ENCODE peak calls at places on chromosomes 11 and 22, in six cellular contexts. Q is esophagus muscularis mucosa, A is heart right ventricle, B is right atrium auricular region, R is lung, E is pancreas. I is an unnamed sample.
A peak's percentile ranks its signal among the peaks of the same experiment; 100 is the strongest.

GRCh38 chr22:37419916-37420655 is 7.2 kb downstream of the ELFN2 start:
- DNase-seq in Q (no peak), R (no peak), E (no peak), A (no peak), B (no peak), I (peak; percentile 41)

GRCh38 chr11:34745209-34745608 is 124.3 kb downstream of the EHF start:
- DNase-seq in B (no peak), R (no peak), Q (no peak), A (no peak), E (no peak), I (no peak)

GRCh38 chr22:32775957-32776356 is 25.5 kb upstream of the TIMP3 start:
- DNase-seq in A (no peak), B (no peak), Q (no peak), R (no peak), E (no peak), I (no peak)

GRCh38 chr22:29032584-29032983 is 29.0 kb downstream of the C22orf31 start:
- DNase-seq in R (no peak), E (no peak), B (no peak), Q (no peak), A (no peak), I (no peak)

GRCh38 chr11:46472662-46472994 is 81.1 kb upstream of the CHRM4 start:
- DNase-seq in Q (no peak), B (no peak), R (no peak), E (peak; percentile 24), A (no peak), I (no peak)

GRCh38 chr22:25386538-25386884 is 167.1 kb downstream of the CRYBB2 start:
- DNase-seq in Q (no peak), B (no peak), A (no peak), R (no peak), E (no peak), I (no peak)

GRCh38 chr11:71199226-71199815 is 53.1 kb downstream of the SHANK2 start:
- DNase-seq in B (no peak), R (no peak), A (no peak), Q (no peak), E (no peak), I (no peak)

GRCh38 chr11:9137293-9138132 is 46.1 kb upstream of the SCUBE2 start:
- DNase-seq in B (peak; percentile 82), E (peak; percentile 79), R (peak; percentile 80), A (peak; percentile 70), Q (peak; percentile 93), I (peak; percentile 68)

GRCh38 chr22:49971232-49972162 is 10.9 kb downstream of the PIM3 start:
- DNase-seq in R (peak; percentile 86), B (peak; percentile 86), A (peak; percentile 70), Q (no peak), E (peak; percentile 82), I (no peak)

GRCh38 chr11:115580927-115581680 is 76.9 kb upstream of the CADM1 start:
- DNase-seq in A (peak; percentile 42), R (no peak), Q (no peak), B (no peak), E (no peak), I (peak; percentile 9)

GRCh38 chr11:73291196-73291595 is 16.9 kb upstream of the ARHGEF17 start:
- DNase-seq in B (no peak), A (no peak), R (no peak), Q (no peak), E (no peak), I (no peak)

GRCh38 chr11:94224078-94224477 is 80.3 kb upstream of the IZUMO1R start:
- DNase-seq in B (no peak), R (no peak), Q (no peak), A (no peak), E (no peak), I (no peak)

GRCh38 chr22:39215070-39215396 is 29.7 kb downstream of the PDGFB start:
- DNase-seq in Q (no peak), A (no peak), B (no peak), R (no peak), E (no peak), I (no peak)

GRCh38 chr22:42064629-42065028 is 6.0 kb downstream of the NAGA start:
- DNase-seq in A (no peak), Q (no peak), R (no peak), E (no peak), B (peak; percentile 18), I (no peak)

GRCh38 chr22:37244114-37244921 is at the start of gene RAC2:
- DNase-seq in A (peak; percentile 42), E (peak; percentile 52), R (peak; percentile 82), Q (no peak), B (peak; percentile 63), I (peak; percentile 73)

GRCh38 chr11:32173435-32173834 is 82.6 kb downstream of the RCN1 start:
- DNase-seq in Q (no peak), B (peak; percentile 69), A (peak; percentile 67), E (peak; percentile 26), R (peak; percentile 34), I (peak; percentile 32)

GRCh38 chr11:32056445-32056844 is 34.4 kb upstream of the RCN1 start:
- DNase-seq in R (no peak), E (no peak), A (no peak), Q (no peak), B (no peak), I (peak; percentile 57)

GRCh38 chr11:4480577-4481539 is 1.6 kb upstream of the OR52K1 start:
- DNase-seq in A (no peak), R (no peak), B (no peak), E (no peak), Q (no peak), I (peak; percentile 77)

GRCh38 chr11:21472256-21472655 is 720.6 kb upstream of the ANO5 start:
- DNase-seq in A (no peak), E (no peak), B (no peak), Q (no peak), R (no peak), I (peak; percentile 19)

GRCh38 chr11:798093-798713 is at the start of gene SLC25A22:
- DNase-seq in A (peak; percentile 68), B (no peak), E (peak; percentile 87), Q (no peak), R (peak; percentile 79), I (peak; percentile 80)

DNA sequence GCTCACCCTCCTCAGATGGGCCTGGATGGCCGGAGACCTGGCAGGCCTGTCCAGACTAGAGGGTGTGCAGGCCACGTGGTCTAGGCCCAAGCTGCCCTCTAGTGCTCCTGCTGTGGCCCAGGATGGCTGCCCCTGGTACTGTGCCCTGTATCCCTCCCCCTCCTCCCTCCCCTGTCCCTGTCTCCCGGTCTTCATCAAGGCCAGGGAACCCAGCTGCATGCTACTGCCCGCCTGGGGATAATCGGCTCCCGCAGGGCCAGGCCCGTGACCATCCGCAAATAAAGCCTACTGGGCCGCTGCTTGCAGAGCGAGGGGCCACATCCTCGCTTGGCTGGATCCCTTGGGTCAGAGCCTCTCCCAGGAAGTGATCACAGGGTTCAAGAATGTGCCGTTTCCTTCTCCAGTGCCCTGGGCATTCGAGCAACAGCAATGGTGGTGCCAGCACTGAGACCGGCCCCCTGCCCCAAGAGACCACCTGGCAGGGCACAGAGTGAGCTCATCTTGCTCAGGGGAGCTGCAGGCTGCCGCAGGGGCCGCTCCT is 51.1 kb downstream of the WNT7B start:
- DNase-seq in B (no peak), R (no peak), Q (no peak), E (no peak), A (no peak), I (no peak)
- H3K4me1 ChIP-seq in B (no peaks in the 10 kb centered on the region), R (no peaks in the 10 kb centered on the region), Q (no peaks in the 10 kb centered on the region), E (peaks cover 14% of the 10 kb centered on the region), A (no peaks in the 10 kb centered on the region), I (peaks cover 5% of the 10 kb centered on the region)

GRCh38 chr11:61575886-61576516 is 4.9 kb downstream of the SYT7 start:
- DNase-seq in E (no peak), Q (no peak), R (no peak), B (no peak), A (peak; percentile 54), I (no peak)

GRCh38 chr11:61578819-61579218 is 2.1 kb downstream of the SYT7 start:
- DNase-seq in B (no peak), R (no peak), E (no peak), A (no peak), Q (no peak), I (no peak)

GRCh38 chr11:61580292-61580888 is 486 bp downstream of the SYT7 start:
- DNase-seq in B (no peak), R (no peak), E (peak; percentile 57), A (no peak), Q (no peak), I (no peak)

GRCh38 chr11:61579398-61580291 is 1.2 kb downstream of the SYT7 start:
- DNase-seq in B (no peak), R (no peak), A (no peak), E (no peak), Q (no peak), I (no peak)

GRCh38 chr11:61577383-61578118 is 3.3 kb downstream of the SYT7 start:
- DNase-seq in Q (no peak), B (no peak), R (no peak), E (no peak), A (peak; percentile 44), I (no peak)
- TF ChIP-seq CTCF in Q (peak; percentile 4), B (peak; percentile 71), R (no peak), E (no peak), A (no peak), I (no peak)

DNA sequence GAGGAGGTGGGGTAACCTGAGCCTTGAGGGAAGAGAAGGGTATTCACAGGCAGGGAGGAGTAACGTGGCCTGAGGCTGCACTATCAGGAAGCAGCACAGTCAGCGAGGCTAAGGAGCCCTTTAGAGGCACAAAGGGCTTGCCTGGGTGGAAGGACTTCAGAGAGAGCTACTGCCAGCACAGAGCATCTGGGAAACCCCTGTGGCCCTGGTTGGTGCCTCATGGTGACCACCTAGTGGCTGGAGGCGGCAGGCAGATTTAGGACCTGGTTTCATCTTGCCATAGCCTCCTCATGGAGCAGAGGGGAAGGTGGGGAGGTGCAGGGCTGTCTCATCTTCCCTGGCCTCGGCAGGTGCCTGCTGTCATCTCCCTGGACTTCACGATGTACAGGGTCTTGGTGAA is 64.5 kb downstream of the MPPED1 start:
- DNase-seq in Q (no peak), R (no peak), A (no peak), E (no peak), B (no peak), I (no peak)
- H3K27ac ChIP-seq in Q (no peak overlapping the region), R (no peak overlapping the region), A (no peak overlapping the region), E (no peak overlapping the region), B (no peak overlapping the region), I (no peak overlapping the region)

GRCh38 chr11:69480547-69481392 is 693 bp upstream of the LINC01488 start:
- DNase-seq in A (peak; percentile 66), Q (no peak), B (no peak), E (peak; percentile 67), R (no peak), I (no peak)

GRCh38 chr11:69479591-69480271 is 1.7 kb upstream of the LINC01488 start:
- DNase-seq in Q (no peak), A (peak; percentile 58), E (peak; percentile 34), R (no peak), B (no peak), I (no peak)

GRCh38 chr11:69482322-69482721 is 859 bp downstream of the LINC01488 start:
- DNase-seq in R (no peak), Q (no peak), E (no peak), A (no peak), B (no peak), I (no peak)

GRCh38 chr11:69483170-69483569 is 1.7 kb downstream of the LINC01488 start:
- DNase-seq in Q (no peak), B (no peak), A (no peak), R (no peak), E (no peak), I (no peak)

GRCh38 chr11:69481393-69481844 is at the start of gene LINC01488:
- DNase-seq in R (no peak), B (no peak), E (peak; percentile 11), Q (no peak), A (no peak), I (no peak)
- H3K4me1 ChIP-seq in R (peaks cover 3% of the 10 kb centered on the region), B (peaks cover 44% of the 10 kb centered on the region), E (no peaks in the 10 kb centered on the region), Q (peaks cover 18% of the 10 kb centered on the region), A (peaks cover 42% of the 10 kb centered on the region), I (peaks cover 5% of the 10 kb centered on the region)